ENCODE peak calls at places on chromosomes 4 and X, in six cellular contexts. V is breast epithelium, B is A549, Q is K562, U is ovary, A is IMR-90. C is an unnamed sample.

GRCh38 chr4:173448103-173448502 is 49.2 kb upstream of the SCRG1 start:
- DNase-seq in V (no peak), B (no peak), Q (no peak), U (peak; percentile 43), A (peak; percentile 55), C (peak; percentile 43)

GRCh38 chr4:169040559-169041261 is 30.7 kb upstream of the CBR4 start:
- DNase-seq in V (no peak), B (no peak), Q (no peak), U (no peak), A (no peak), C (no peak)

GRCh38 chrX:119155416-119156035 is 27.9 kb upstream of the KIAA1210 start:
- DNase-seq in V (no peak), B (peak; percentile 18), Q (peak; percentile 7), U (no peak), A (peak; percentile 40), C (no peak)

GRCh38 chr4:37771771-37772170 is 54.7 kb upstream of the PGM2 start:
- DNase-seq in V (no peak), B (no peak), Q (no peak), U (no peak), A (no peak), C (no peak)

GRCh38 chr4:47473351-47473750 is 9.8 kb upstream of the COMMD8 start:
- DNase-seq in V (no peak), B (no peak), Q (no peak), U (no peak), A (no peak), C (no peak)

GRCh38 chr4:71217688-71218087 is 121.1 kb upstream of the SLC4A4 start:
- DNase-seq in V (no peak), B (no peak), Q (no peak), U (no peak), A (no peak), C (no peak)

GRCh38 chrX:101417981-101418841 is 10.2 kb downstream of the HNRNPH2 start:
- DNase-seq in V (peak; percentile 53), B (no peak), Q (no peak), U (peak; percentile 58), A (no peak), C (peak; percentile 72)

GRCh38 chr4:15873117-15873516 is 65.4 kb downstream of the FGFBP1 start:
- DNase-seq in V (no peak), B (no peak), Q (no peak), U (peak; percentile 24), A (no peak), C (no peak)

GRCh38 chr4:56326363-56326762 is 60.9 kb downstream of the AASDH start:
- DNase-seq in V (no peak), B (no peak), Q (no peak), U (no peak), A (peak; percentile 3), C (no peak)

GRCh38 chr4:153467154-153467896 is 1.2 kb downstream of the TMEM131L start:
- DNase-seq in V (peak; percentile 65), B (peak; percentile 22), Q (peak; percentile 69), U (peak; percentile 47), A (no peak), C (peak; percentile 36)

GRCh38 chrX:97416461-97416860 is 532.8 kb downstream of the RPA4 start:
- DNase-seq in V (no peak), B (no peak), Q (no peak), U (no peak), A (no peak), C (no peak)

GRCh38 chrX:150841466-150842197 is 56.8 kb downstream of the CD99L2 start:
- DNase-seq in V (no peak), B (no peak), Q (no peak), U (no peak), A (peak; percentile 23), C (no peak)

GRCh38 chr4:152460488-152460887 is 75.4 kb downstream of the FBXW7 start:
- DNase-seq in V (no peak), B (no peak), Q (no peak), U (no peak), A (peak; percentile 78), C (no peak)

GRCh38 chr4:633406-633805 is 8.0 kb downstream of the PDE6B start:
- DNase-seq in V (no peak), B (no peak), Q (no peak), U (no peak), A (no peak), C (no peak)

GRCh38 chr4:84401669-84402068 is 97.4 kb downstream of the NKX6-1 start:
- DNase-seq in V (no peak), B (no peak), Q (no peak), U (no peak), A (no peak), C (no peak)

GRCh38 chr4:24470681-24471622 is 113.4 kb downstream of the DHX15 start:
- DNase-seq in V (no peak), B (no peak), Q (no peak), U (peak; percentile 34), A (peak; percentile 43), C (peak; percentile 52)

GRCh38 chr4:31370866-31371465 is 650.8 kb downstream of the PCDH7 start:
- DNase-seq in V (no peak), B (peak; percentile 7), Q (peak; percentile 19), U (no peak), A (peak; percentile 28), C (no peak)

GRCh38 chr4:129358571-129358970 is 262.6 kb downstream of the C4orf33 start:
- DNase-seq in V (no peak), B (no peak), Q (no peak), U (no peak), A (peak; percentile 40), C (no peak)

GRCh38 chr4:155972098-155972497 is 18.4 kb upstream of the CTSO start:
- DNase-seq in V (no peak), B (no peak), Q (no peak), U (no peak), A (peak; percentile 38), C (no peak)

GRCh38 chrX:110180928-110181310 is 137.0 kb downstream of the AMMECR1 start:
- DNase-seq in V (no peak), B (no peak), Q (no peak), U (no peak), A (peak; percentile 36), C (no peak)

GRCh38 chr4:101458473-101458872 is 111.1 kb upstream of the PPP3CA start:
- DNase-seq in V (no peak), B (no peak), Q (no peak), U (no peak), A (no peak), C (no peak)

GRCh38 chr4:136687118-136687517 is 845.2 kb downstream of the PCDH18 start:
- DNase-seq in V (no peak), B (no peak), Q (no peak), U (no peak), A (no peak), C (no peak)

GRCh38 chr4:52791936-52792335 is 40.7 kb upstream of the ERVMER34-1 start:
- DNase-seq in V (no peak), B (no peak), Q (no peak), U (no peak), A (no peak), C (no peak)

GRCh38 chr4:118076958-118077766 is 42.9 kb downstream of the NDST3 start:
- DNase-seq in V (no peak), B (peak; percentile 1), Q (no peak), U (no peak), A (peak; percentile 34), C (no peak)

GRCh38 chrX:12685541-12685940 is 105.7 kb upstream of the PRPS2 start:
- DNase-seq in V (no peak), B (no peak), Q (no peak), U (no peak), A (peak; percentile 48), C (no peak)

GRCh38 chrX:40550069-40550468 is 30.7 kb upstream of the ATP6AP2 start:
- DNase-seq in V (no peak), B (no peak), Q (no peak), U (no peak), A (no peak), C (no peak)

GRCh38 chrX:40546870-40547269 is 33.9 kb upstream of the ATP6AP2 start:
- DNase-seq in V (no peak), B (no peak), Q (no peak), U (no peak), A (no peak), C (no peak)

GRCh38 chrX:40558590-40558989 is 22.2 kb upstream of the ATP6AP2 start:
- DNase-seq in V (no peak), B (no peak), Q (peak; percentile 52), U (no peak), A (no peak), C (no peak)

GRCh38 chrX:40552768-40553167 is 28.0 kb upstream of the ATP6AP2 start:
- DNase-seq in V (no peak), B (peak; percentile 15), Q (peak; percentile 18), U (no peak), A (peak; percentile 9), C (no peak)
- TF ChIP-seq CTCF in V (no peak), B (peak; percentile 34), Q (peak; percentile 60), U (no peak), A (peak; percentile 28), C (peak; percentile 13)

DNA sequence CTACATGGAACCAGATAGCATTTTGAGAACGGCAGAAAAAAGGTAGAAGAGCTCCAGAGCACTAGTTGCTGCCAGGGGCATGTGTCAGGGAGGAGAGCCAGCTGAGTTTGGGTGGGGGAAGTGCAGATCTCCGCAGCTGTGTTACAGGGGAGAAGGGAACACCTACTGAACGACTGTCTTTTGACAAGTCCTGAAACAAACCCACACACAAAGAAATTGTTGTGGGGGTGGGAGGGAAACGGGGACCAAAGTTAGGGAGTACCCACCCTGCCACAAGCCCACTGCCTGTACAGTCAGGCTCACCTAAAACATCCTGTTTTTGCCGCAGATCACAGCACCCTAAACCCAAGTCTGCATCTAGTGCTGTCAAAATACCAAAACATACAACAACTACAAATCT is 55.5 kb downstream of the LEF1 start:
- DNase-seq in V (no peak), B (no peak), Q (no peak), U (no peak), A (no peak), C (no peak)
- H3K4me1 ChIP-seq in V (no peaks in the 10 kb centered on the region), B (peaks cover 13% of the 10 kb centered on the region), Q (peaks cover 61% of the 10 kb centered on the region), U (no peaks in the 10 kb centered on the region), A (no peaks in the 10 kb centered on the region), C (no peaks in the 10 kb centered on the region)

DNA sequence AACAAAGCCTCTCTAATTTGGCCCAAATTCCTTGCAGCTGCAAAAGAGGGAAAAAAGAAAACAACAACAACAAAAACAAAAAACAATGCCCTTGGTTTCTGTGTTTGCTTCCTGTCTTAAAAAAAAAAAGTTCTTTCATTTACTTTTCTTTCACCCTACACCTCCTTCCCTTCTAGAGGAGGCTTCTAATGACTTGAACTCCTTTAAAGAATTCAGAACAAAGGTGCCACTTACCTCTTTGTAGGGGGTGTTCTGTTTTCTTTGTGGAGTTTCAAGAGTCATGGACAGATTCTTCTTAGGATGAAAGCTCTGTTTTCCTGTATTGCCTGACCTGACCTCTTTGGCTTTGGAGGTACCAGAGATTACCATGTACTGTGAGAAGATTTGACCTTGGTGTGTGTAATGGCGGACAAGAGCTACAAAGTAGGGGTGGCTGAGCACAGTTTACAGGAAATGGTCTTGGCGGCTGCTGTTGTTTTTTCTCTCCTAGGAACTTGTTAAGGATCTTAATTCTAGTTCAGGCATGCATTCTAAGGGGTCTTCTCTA is 72.4 kb upstream of the S100G start:
- DNase-seq in V (no peak), B (no peak), Q (no peak), U (no peak), A (no peak), C (no peak)
- H3K27ac ChIP-seq in V (no peak overlapping the region), B (no peak overlapping the region), Q (no peak overlapping the region), U (no peak overlapping the region), A (no peak overlapping the region), C (no peak overlapping the region)

DNA sequence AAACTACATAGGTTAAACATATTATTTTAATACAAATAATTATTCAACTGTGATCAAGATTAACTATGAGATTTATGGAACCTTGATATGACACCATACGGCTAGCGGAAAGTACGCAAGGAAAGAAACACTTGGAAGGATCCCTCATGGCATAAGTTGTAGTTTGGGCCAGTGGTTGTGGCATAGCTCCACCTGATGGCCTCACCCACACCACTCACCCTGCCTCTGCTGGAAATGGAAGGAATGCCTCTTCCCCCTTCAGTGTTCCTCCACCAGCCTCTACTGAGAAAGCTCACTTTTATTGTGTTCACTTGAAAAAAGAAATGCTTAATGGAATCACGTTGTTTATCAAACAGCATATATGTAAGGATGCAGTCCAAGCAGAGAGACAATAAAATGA is 86.4 kb downstream of the BMP15 start:
- DNase-seq in V (no peak), B (no peak), Q (no peak), U (no peak), A (no peak), C (no peak)
- TF ChIP-seq CTCF in V (no peak), B (no peak), Q (peak; percentile 4), U (no peak), A (no peak), C (no peak)

C was measured in left ventricle myocardium inferior.